ENCODE peak calls at places on chromosome 13, in four cellular contexts. Z is GM23248, R is HCT116, P is AG04450. Y is an unnamed sample.

GRCh38 chr13:100633461-100633860 is 41.1 kb downstream of the TMTC4 start:
- DNase-seq in R (no peak), Z (peak), P (peak), Y (no peak)

GRCh38 chr13:25930655-25931054 is 121.2 kb downstream of the SHISA2 start:
- DNase-seq in Z (no peak), P (no peak), R (no peak), Y (no peak)

GRCh38 chr13:72726721-72727416 is 560 bp downstream of the MZT1 start:
- DNase-seq in Z (peak), P (no peak), R (peak), Y (no peak)

GRCh38 chr13:76903544-76904162 is 17.4 kb upstream of the KCTD12 start:
- DNase-seq in P (peak), Z (peak), R (peak), Y (peak)

GRCh38 chr13:110359840-110360301 is 52.8 kb downstream of the COL4A2 start:
- DNase-seq in P (peak), Z (no peak), R (no peak), Y (no peak)

GRCh38 chr13:27283906-27284523 is 13.4 kb downstream of the RASL11A start:
- DNase-seq in Z (peak), P (no peak), R (peak), Y (peak)

GRCh38 chr13:48159436-48160225 is 64.7 kb upstream of the MED4 start:
- DNase-seq in R (no peak), Z (peak), P (no peak), Y (no peak)

GRCh38 chr13:99648266-99648665 is 147.0 kb downstream of the TM9SF2 start:
- DNase-seq in Z (no peak), P (no peak), R (no peak), Y (no peak)

GRCh38 chr13:109770436-109770835 is 15.9 kb downstream of the IRS2 start:
- DNase-seq in P (no peak), R (no peak), Z (no peak), Y (no peak)

GRCh38 chr13:57557979-57558529 is 73.5 kb upstream of the PCDH17 start:
- DNase-seq in R (no peak), Z (peak), P (no peak), Y (no peak)

DNA sequence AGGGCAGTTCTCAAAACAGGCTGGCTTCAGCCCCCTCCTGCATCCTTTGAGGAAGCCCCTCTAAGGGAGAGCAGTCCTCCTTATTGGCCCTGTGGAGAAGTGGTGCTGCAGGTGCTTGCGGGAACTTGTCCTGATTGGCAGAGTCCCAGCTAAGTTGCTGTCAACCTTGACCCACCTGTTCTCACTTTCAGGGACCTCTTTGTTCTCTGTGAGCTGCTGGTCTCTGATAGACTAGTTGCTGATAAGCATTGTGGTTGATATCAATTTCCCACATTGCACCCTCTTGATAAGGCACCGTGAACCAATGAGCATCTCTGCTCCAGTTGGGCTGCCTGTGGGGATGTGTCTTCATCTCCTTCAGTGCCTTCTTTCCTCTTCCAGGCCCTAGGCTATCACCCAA is 13.6 kb upstream of the OLFM4 start:
- DNase-seq in Z (no peak), P (no peak), R (no peak), Y (no peak)
- H3K27ac ChIP-seq in Z (no peak), P (no peak), R (no peak), Y (no peak)

GRCh38 chr13:40667622-40667978 is 1.2 kb upstream of the FOXO1 start:
- DNase-seq in R (no peak), Z (no peak), P (no peak), Y (no peak)
- H3K27ac ChIP-seq in R (no peak), Z (no peak), P (no peak), Y (no peak)

GRCh38 chr13:20686167-20686566 is 17.3 kb upstream of the IL17D start:
- DNase-seq in P (no peak), Z (no peak), R (no peak), Y (no peak)
- H3K27ac ChIP-seq in P (no peak), Z (no peak), R (no peak), Y (no peak)

GRCh38 chr13:29955137-29955650 is 104.8 kb upstream of the UBL3 start:
- DNase-seq in Z (no peak), P (no peak), R (no peak), Y (no peak)

GRCh38 chr13:29956771-29957170 is 106.4 kb upstream of the UBL3 start:
- DNase-seq in R (no peak), Z (no peak), P (no peak), Y (no peak)

GRCh38 chr13:29952245-29952644 is 101.8 kb upstream of the UBL3 start:
- DNase-seq in Z (no peak), R (no peak), P (no peak), Y (no peak)

GRCh38 chr13:29954082-29955043 is 103.9 kb upstream of the UBL3 start:
- DNase-seq in R (no peak), P (no peak), Z (no peak), Y (no peak)

DNA sequence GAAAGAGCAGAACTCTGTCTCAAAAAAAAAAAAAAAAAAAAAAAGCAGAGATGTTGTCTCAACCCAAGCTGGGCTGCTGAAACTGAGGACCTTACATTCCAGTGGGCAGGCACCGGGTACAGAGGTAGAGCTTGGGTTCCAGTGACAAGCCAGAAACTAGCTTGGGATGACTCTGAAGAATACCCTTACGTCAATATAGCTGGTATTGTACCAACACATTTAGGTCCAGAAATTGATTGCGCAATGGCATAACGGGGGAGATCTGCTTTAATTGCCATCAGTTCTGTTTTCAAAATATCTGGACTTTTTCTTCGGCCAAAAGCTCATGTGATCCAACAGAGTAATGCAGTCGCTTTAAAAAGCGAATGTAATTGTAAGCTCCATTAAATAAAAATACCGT is 103.1 kb upstream of the UBL3 start:
- DNase-seq in Z (peak), R (no peak), P (no peak), Y (no peak)
- H3K27ac ChIP-seq in Z (no peak), R (no peak), P (no peak), Y (no peak)

Y was measured in substantia nigra.